ENCODE peak calls at places on chromosomes 11 and 22, in eight cellular contexts. L, M, R, S, I, Q, K and F are unnamed samples.

GRCh38 chr11:702731-703461 is 3.1 kb upstream of the EPS8L2 start:
- DNase-seq in S (no peak), R (no peak), I (no peak), Q (peak; percentile 84), M (peak; percentile 76), K (no peak), L (no peak), F (no peak)

GRCh38 chr11:134505125-134505524 is 93.1 kb upstream of the B3GAT1 start:
- DNase-seq in Q (no peak), L (no peak), S (no peak), R (no peak), K (no peak), I (no peak), M (no peak), F (no peak)

GRCh38 chr11:68093565-68093964 is 27.6 kb downstream of the CHKA start:
- DNase-seq in Q (no peak), K (no peak), I (no peak), M (no peak), L (no peak), R (no peak), S (no peak), F (no peak)

GRCh38 chr11:78205691-78206090 is 17.0 kb downstream of the USP35 start:
- DNase-seq in S (no peak), M (no peak), L (no peak), I (no peak), R (no peak), K (no peak), Q (no peak), F (no peak)

GRCh38 chr11:37449146-37449545 is 851.1 kb upstream of the RAG2 start:
- DNase-seq in R (no peak), Q (no peak), L (no peak), S (peak; percentile 32), M (peak; percentile 64), I (peak; percentile 66), K (no peak), F (peak; percentile 42)

GRCh38 chr11:75763846-75764245 is 4.7 kb upstream of the DGAT2 start:
- DNase-seq in I (no peak), K (no peak), R (no peak), L (no peak), M (no peak), Q (no peak), S (no peak), F (no peak)

GRCh38 chr11:32224580-32224979 is 133.7 kb downstream of the RCN1 start:
- DNase-seq in K (no peak), S (no peak), Q (no peak), I (no peak), M (no peak), L (no peak), R (no peak), F (no peak)

GRCh38 chr11:79959318-79959717 is 518.5 kb upstream of the TENM4 start:
- DNase-seq in L (no peak), M (no peak), K (no peak), I (no peak), S (no peak), Q (no peak), R (no peak), F (no peak)

GRCh38 chr11:10205928-10206327 is 88.1 kb downstream of the SBF2 start:
- DNase-seq in L (no peak), R (no peak), M (no peak), I (no peak), K (no peak), S (no peak), Q (no peak), F (no peak)

GRCh38 chr22:18056161-18056666 is 21.6 kb upstream of the PEX26 start:
- DNase-seq in Q (no peak), L (peak; percentile 57), I (peak; percentile 56), M (peak; percentile 58), S (no peak), K (peak; percentile 63), R (no peak), F (peak; percentile 17)

GRCh38 chr11:1696608-1697570 is at the start of gene KRTAP5-6:
- DNase-seq in M (no peak), S (no peak), Q (no peak), L (no peak), I (no peak), K (no peak), R (no peak), F (no peak)

GRCh38 chr22:36470994-36471331 is 10.5 kb downstream of the TXN2 start:
- DNase-seq in K (peak; percentile 68), R (no peak), M (no peak), Q (no peak), S (no peak), L (no peak), I (peak; percentile 31), F (no peak)

GRCh38 chr22:43183496-43184263 is 3.3 kb downstream of the TTLL12 start:
- DNase-seq in I (peak; percentile 59), Q (no peak), R (no peak), L (no peak), K (peak; percentile 72), M (peak; percentile 74), S (no peak), F (no peak)

GRCh38 chr11:71843858-71844257 is 10.9 kb downstream of the DEFB108B start:
- DNase-seq in L (no peak), I (no peak), M (no peak), S (no peak), K (no peak), R (no peak), Q (no peak), F (no peak)

GRCh38 chr11:124760205-124760652 is 1.9 kb downstream of the ESAM start:
- DNase-seq in I (no peak), L (no peak), S (no peak), M (no peak), R (no peak), Q (no peak), K (no peak), F (no peak)

GRCh38 chr11:89405629-89406028 is 85.5 kb downstream of the NOX4 start:
- DNase-seq in L (no peak), R (no peak), I (no peak), M (peak; percentile 54), K (peak; percentile 42), S (no peak), Q (no peak), F (peak; percentile 0)

GRCh38 chr11:65189191-65189590 is 7.5 kb downstream of the CAPN1 start:
- DNase-seq in L (no peak), K (no peak), I (no peak), Q (no peak), R (no peak), M (no peak), S (no peak), F (no peak)

GRCh38 chr11:15106201-15106965 is 8.3 kb upstream of the INSC start:
- DNase-seq in L (no peak), R (no peak), I (peak; percentile 67), K (peak; percentile 89), M (peak; percentile 90), Q (no peak), S (no peak), F (no peak)

GRCh38 chr22:41479671-41480396 is 10.9 kb downstream of the ACO2 start:
- DNase-seq in R (no peak), S (no peak), L (peak; percentile 39), Q (no peak), M (no peak), K (peak; percentile 18), I (peak; percentile 90), F (no peak)

GRCh38 chr11:66338276-66339162 is 2.3 kb upstream of the RIN1 start:
- DNase-seq in S (no peak), R (no peak), I (no peak), K (no peak), M (no peak), Q (no peak), L (no peak), F (no peak)

GRCh38 chr22:29187831-29188230 is 17.9 kb upstream of the EMID1 start:
- DNase-seq in I (no peak), L (no peak), K (no peak), M (no peak), R (no peak), S (no peak), Q (no peak), F (no peak)

GRCh38 chr22:39176067-39176621 is 23.7 kb upstream of the CBX7 start:
- DNase-seq in R (no peak), I (peak; percentile 88), K (peak; percentile 79), Q (peak; percentile 48), M (peak; percentile 83), L (no peak), S (no peak), F (no peak)

GRCh38 chr22:46592390-46592872 is 27.8 kb upstream of the GRAMD4 start:
- DNase-seq in M (peak; percentile 96), Q (no peak), L (peak; percentile 45), R (no peak), I (peak; percentile 96), K (no peak), S (peak; percentile 13), F (no peak)

GRCh38 chr11:1918436-1919315 is 827 bp upstream of the TNNT3 start:
- DNase-seq in L (no peak), S (no peak), R (no peak), M (no peak), K (no peak), I (no peak), Q (no peak), F (no peak)

GRCh38 chr11:31417357-31417756 is 47.7 kb downstream of the DNAJC24 start:
- DNase-seq in L (no peak), R (no peak), Q (no peak), S (no peak), M (no peak), K (no peak), I (no peak), F (no peak)

GRCh38 chr22:29524440-29525191 is 28.9 kb downstream of the THOC5 start:
- DNase-seq in S (no peak), K (peak; percentile 5), R (no peak), Q (peak; percentile 27), I (peak; percentile 41), L (no peak), M (peak; percentile 48), F (peak; percentile 34)

GRCh38 chr11:45017329-45017728 is 66.6 kb upstream of the TP53I11 start:
- DNase-seq in K (peak; percentile 12), R (no peak), S (no peak), Q (no peak), L (no peak), I (no peak), M (no peak), F (no peak)

GRCh38 chr22:40498454-40499186 is 128.2 kb downstream of the SGSM3 start:
- DNase-seq in R (no peak), M (peak; percentile 99), S (peak; percentile 89), I (peak; percentile 88), Q (no peak), K (peak; percentile 94), L (no peak), F (peak; percentile 54)

GRCh38 chr11:123061403-123062157 is at the start of gene HSPA8:
- DNase-seq in R (peak; percentile 49), S (peak; percentile 37), M (peak; percentile 77), Q (peak; percentile 60), K (peak; percentile 62), L (peak; percentile 49), I (peak; percentile 76), F (peak; percentile 8)

GRCh38 chr11:83285771-83286528 is at the start of gene CCDC90B:
- DNase-seq in Q (peak; percentile 96), S (peak; percentile 96), L (peak; percentile 96), M (peak; percentile 97), K (peak; percentile 98), R (peak; percentile 71), I (peak; percentile 99), F (peak; percentile 96)

GRCh38 chr11:45658292-45658991 is 7.0 kb downstream of the CHST1 start:
- DNase-seq in L (peak; percentile 73), K (peak; percentile 34), I (peak; percentile 73), Q (peak; percentile 34), R (no peak), S (no peak), M (peak; percentile 84), F (no peak)

GRCh38 chr22:39234867-39235687 is 9.7 kb downstream of the PDGFB start:
- DNase-seq in I (no peak), L (no peak), Q (peak; percentile 75), M (no peak), R (no peak), K (no peak), S (no peak), F (no peak)

GRCh38 chr11:83033972-83034672 is 37.6 kb downstream of the RAB30 start:
- DNase-seq in I (peak; percentile 90), R (no peak), K (peak; percentile 67), S (no peak), L (no peak), Q (peak; percentile 31), M (peak; percentile 57), F (no peak)

GRCh38 chr11:45355706-45356041 is 69.5 kb upstream of the SYT13 start:
- DNase-seq in M (no peak), Q (peak; percentile 15), R (no peak), I (no peak), K (no peak), S (no peak), L (no peak), F (no peak)